ENCODE peak calls at places on chromosome 5, in nine cellular contexts. B is fibroblast of pulmonary artery, H is mesothelial cell of epicardium, Z is pancreas, P is fibroblast of mammary gland, W is ovary, F is astrocyte of the spinal cord, G is PC-3, M is nephron progenitor cell. R is an unnamed sample.

GRCh38 chr5:133977858-133978257 is 9.4 kb upstream of the C5orf15 start:
- DNase-seq in B (peak), H (no peak), Z (no peak), P (peak), W (no peak), F (peak), G (no peak), M (no peak), R (no peak)

GRCh38 chr5:150142800-150143724 is 12.6 kb downstream of the PDGFRB start:
- DNase-seq in B (peak), H (no peak), Z (peak), P (peak), W (peak), F (peak), G (peak), M (no peak), R (no peak)

GRCh38 chr5:143002459-143003327 is 232.5 kb downstream of the ARHGAP26 start:
- DNase-seq in B (peak), H (no peak), Z (no peak), P (peak), W (no peak), F (peak), G (peak), M (no peak), R (peak)

GRCh38 chr5:66440202-66440680 is 156.0 kb upstream of the MAST4 start:
- DNase-seq in B (peak), H (no peak), Z (peak), P (peak), W (no peak), F (peak), G (no peak), M (no peak), R (peak)

GRCh38 chr5:154520861-154521453 is 42.9 kb upstream of the HAND1 start:
- DNase-seq in B (peak), H (peak), Z (peak), P (no peak), W (no peak), F (no peak), G (peak), M (peak), R (peak)

GRCh38 chr5:107431998-107432397 is 238.7 kb downstream of the EFNA5 start:
- DNase-seq in B (peak), H (no peak), Z (no peak), P (peak), W (no peak), F (peak), G (peak), M (no peak), R (no peak)

GRCh38 chr5:62093981-62094380 is 212.0 kb upstream of the KIF2A start:
- DNase-seq in B (peak), H (peak), Z (peak), P (peak), W (no peak), F (peak), G (peak), M (peak), R (no peak)

GRCh38 chr5:25515525-25515924 is 870.7 kb upstream of the CDH10 start:
- DNase-seq in B (no peak), H (no peak), Z (no peak), P (no peak), W (no peak), F (no peak), G (no peak), M (no peak), R (no peak)

GRCh38 chr5:173331287-173331686 is 3.1 kb upstream of the STC2 start:
- DNase-seq in B (no peak), H (no peak), Z (no peak), P (no peak), W (no peak), F (no peak), G (no peak), M (no peak), R (no peak)

GRCh38 chr5:55904152-55904551 is 53.0 kb downstream of the IL31RA start:
- DNase-seq in B (peak), H (no peak), Z (no peak), P (peak), W (no peak), F (peak), G (no peak), M (no peak), R (no peak)

GRCh38 chr5:137635521-137635921 is 100.4 kb downstream of the KLHL3 start:
- DNase-seq in B (no peak), H (no peak), Z (no peak), P (no peak), W (no peak), F (peak), G (no peak), M (no peak), R (no peak)

GRCh38 chr5:149002053-149002452 is 60.8 kb downstream of the SH3TC2 start:
- DNase-seq in B (peak), H (peak), Z (no peak), P (peak), W (no peak), F (peak), G (peak), M (peak), R (no peak)

GRCh38 chr5:34011521-34011920 is 3.7 kb upstream of the AMACR start:
- DNase-seq in B (peak), H (no peak), Z (no peak), P (peak), W (no peak), F (no peak), G (no peak), M (no peak), R (no peak)

GRCh38 chr5:143600396-143601075 is 197.1 kb upstream of the NR3C1 start:
- DNase-seq in B (peak), H (no peak), Z (no peak), P (peak), W (no peak), F (peak), G (no peak), M (no peak), R (no peak)

GRCh38 chr5:68285857-68286611 is 70.5 kb downstream of the PIK3R1 start:
- DNase-seq in B (peak), H (no peak), Z (no peak), P (peak), W (no peak), F (peak), G (peak), M (no peak), R (no peak)

GRCh38 chr5:107997338-107997979 is 326.7 kb upstream of the EFNA5 start:
- DNase-seq in B (no peak), H (no peak), Z (no peak), P (peak), W (no peak), F (peak), G (peak), M (no peak), R (no peak)

GRCh38 chr5:87121315-87122170 is 146.1 kb upstream of the RASA1 start:
- DNase-seq in B (peak), H (no peak), Z (no peak), P (peak), W (no peak), F (peak), G (peak), M (no peak), R (peak)

GRCh38 chr5:172485511-172486202 is 31.3 kb upstream of the SH3PXD2B start:
- DNase-seq in B (no peak), H (no peak), Z (no peak), P (no peak), W (no peak), F (no peak), G (no peak), M (no peak), R (no peak)

GRCh38 chr5:117888688-117889087 is 1099.7 kb downstream of the DTWD2 start:
- DNase-seq in B (peak), H (no peak), Z (no peak), P (no peak), W (no peak), F (peak), G (no peak), M (no peak), R (peak)

GRCh38 chr5:140737486-140737885 is 37.2 kb downstream of the ZMAT2 start:
- DNase-seq in B (no peak), H (no peak), Z (no peak), P (no peak), W (no peak), F (no peak), G (no peak), M (no peak), R (no peak)

GRCh38 chr5:130875673-130876072 is 289.4 kb downstream of the HINT1 start:
- DNase-seq in B (no peak), H (no peak), Z (no peak), P (no peak), W (no peak), F (no peak), G (no peak), M (no peak), R (no peak)

GRCh38 chr5:154519375-154519774 is 41.3 kb upstream of the HAND1 start:
- DNase-seq in B (no peak), H (no peak), Z (no peak), P (peak), W (no peak), F (peak), G (peak), M (no peak), R (no peak)

GRCh38 chr5:170681013-170681433 is 102.5 kb upstream of the GABRP start:
- DNase-seq in B (peak), H (peak), Z (peak), P (peak), W (no peak), F (peak), G (peak), M (peak), R (peak)

GRCh38 chr5:1431896-1432295 is 13.3 kb downstream of the SLC6A3 start:
- DNase-seq in B (no peak), H (no peak), Z (no peak), P (no peak), W (no peak), F (no peak), G (no peak), M (no peak), R (no peak)

DNA sequence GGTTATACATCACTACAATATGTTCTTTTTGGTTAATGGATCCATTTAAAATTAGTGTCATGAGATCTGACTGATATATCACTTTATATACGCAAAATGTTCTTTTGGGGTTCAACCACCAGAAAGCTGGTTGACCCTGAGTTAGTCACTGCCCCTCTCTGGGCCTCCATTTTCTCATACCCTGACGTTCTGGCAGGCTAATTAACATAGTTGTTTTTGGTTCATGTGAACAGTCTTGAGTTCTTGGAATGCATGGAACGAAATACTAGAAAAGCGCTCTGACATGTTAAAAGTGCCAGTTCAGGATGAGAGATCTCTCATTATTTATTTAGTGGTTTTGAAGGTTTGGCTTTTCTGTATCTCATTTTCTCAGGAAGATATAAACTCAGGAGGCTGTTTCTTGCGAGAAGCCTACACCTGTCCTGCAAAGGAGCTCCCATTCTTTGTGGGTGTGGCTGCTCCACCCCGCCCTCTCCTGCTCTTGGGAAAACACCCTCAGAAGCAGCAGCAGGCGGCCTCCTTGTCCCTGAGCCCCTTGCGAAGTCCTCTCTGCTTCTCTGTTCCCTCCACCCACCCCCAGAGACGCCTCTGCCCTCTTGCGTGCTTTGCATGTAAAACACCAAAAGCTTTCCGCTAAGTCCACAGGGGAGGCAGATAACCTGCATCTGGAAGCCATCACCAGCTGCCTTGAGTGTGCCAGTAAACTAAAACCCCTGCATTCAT is 302.4 kb upstream of the PANK3 start:
- DNase-seq in B (no peak), H (no peak), Z (no peak), P (no peak), W (no peak), F (no peak), G (no peak), M (peak), R (no peak)
- TF ChIP-seq CTCF in B (no peak), H (no peak), Z (no peak), P (no peak), W (no peak), F (no peak), G (no peak), M (no peak), R (no peak)

DNA sequence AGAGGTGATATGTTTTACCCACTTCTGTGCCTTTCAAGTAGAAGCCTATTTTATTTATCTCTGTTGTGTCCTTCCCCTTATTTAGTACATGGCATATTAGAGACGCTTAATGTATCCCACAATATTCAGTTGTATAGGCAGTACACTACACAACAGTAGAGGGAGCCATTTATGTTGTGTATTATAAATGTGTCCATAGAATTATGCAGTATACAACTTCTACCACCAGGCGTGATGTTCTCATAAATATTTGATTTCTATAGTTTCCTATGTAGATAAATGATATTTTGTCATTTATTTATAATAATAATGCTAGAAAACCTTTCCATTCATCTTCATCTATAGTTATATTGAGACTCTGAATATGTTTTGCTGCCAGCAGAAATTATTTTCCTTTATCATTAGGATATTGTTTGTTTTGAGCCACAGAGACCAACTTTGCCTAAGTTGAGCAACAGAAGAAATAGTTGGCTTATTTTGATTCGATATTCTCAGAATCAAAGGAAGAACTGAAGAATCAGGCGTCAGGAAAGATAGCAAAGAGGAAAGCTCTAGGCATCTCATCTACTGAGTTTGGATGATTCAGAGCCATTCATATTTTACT is 81.7 kb downstream of the ADAMTS19 start:
- DNase-seq in B (peak), H (no peak), Z (no peak), P (peak), W (no peak), F (peak), G (peak), M (no peak), R (no peak)
- TF ChIP-seq CTCF in B (peak), H (peak), Z (no peak), P (peak), W (no peak), F (peak), G (peak), M (peak), R (no peak)

DNA sequence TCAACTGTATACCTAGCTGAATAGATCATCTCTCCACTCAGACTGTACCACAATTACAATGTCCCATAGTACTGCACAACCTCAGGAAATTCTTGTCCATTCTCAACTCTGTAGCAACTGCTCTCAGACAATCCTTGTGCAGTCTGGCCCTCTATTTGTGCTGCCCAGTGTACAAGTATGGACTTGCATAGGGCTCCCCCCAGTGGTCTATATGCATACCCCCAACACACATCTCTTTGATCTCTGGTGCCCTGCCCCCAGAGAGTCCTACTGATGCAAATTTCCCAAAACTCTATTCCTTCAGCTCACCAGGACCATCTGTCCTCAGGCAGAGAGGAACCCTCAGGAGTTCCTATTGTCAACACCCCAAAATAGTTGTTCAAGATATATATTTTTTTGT is 205.3 kb downstream of the SLCO4C1 start:
- DNase-seq in B (no peak), H (no peak), Z (no peak), P (no peak), W (no peak), F (no peak), G (peak), M (peak), R (peak)
- TF ChIP-seq CTCF in B (no peak), H (no peak), Z (no peak), P (no peak), W (no peak), F (peak), G (peak), M (peak), R (peak)

GRCh38 chr5:13217636-13218035 is 726.9 kb downstream of the DNAH5 start:
- DNase-seq in B (no peak), H (no peak), Z (no peak), P (no peak), W (no peak), F (peak), G (no peak), M (no peak), R (no peak)

GRCh38 chr5:13214182-13214581 is 730.3 kb downstream of the DNAH5 start:
- DNase-seq in B (no peak), H (no peak), Z (no peak), P (no peak), W (no peak), F (no peak), G (no peak), M (no peak), R (no peak)

GRCh38 chr5:13215806-13216205 is 728.7 kb downstream of the DNAH5 start:
- DNase-seq in B (no peak), H (no peak), Z (no peak), P (no peak), W (no peak), F (no peak), G (no peak), M (no peak), R (no peak)

GRCh38 chr5:13215370-13215769 is 729.1 kb downstream of the DNAH5 start:
- DNase-seq in B (no peak), H (no peak), Z (no peak), P (no peak), W (no peak), F (no peak), G (no peak), M (no peak), R (no peak)

DNA sequence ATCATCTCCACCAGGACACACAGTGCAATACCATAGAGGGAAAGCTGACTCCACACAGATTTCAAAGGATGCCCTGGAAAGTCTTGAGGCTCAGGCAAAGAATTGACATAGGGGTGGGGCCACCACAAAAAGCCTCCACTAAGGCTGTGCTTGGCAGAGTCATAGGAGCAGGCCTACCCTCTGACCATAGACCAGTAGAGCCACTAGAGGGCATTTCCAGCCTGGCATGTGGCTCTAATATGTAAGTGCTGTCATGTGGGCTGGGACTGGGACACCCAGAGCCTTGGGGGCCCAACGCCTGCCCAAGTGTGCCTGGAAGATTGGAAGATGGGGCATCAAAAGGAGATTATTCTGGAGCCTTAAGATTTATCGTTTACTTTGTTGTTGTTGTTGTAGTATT is 726.0 kb downstream of the DNAH5 start:
- DNase-seq in B (no peak), H (no peak), Z (no peak), P (no peak), W (no peak), F (no peak), G (peak), M (no peak), R (no peak)
- TF ChIP-seq CTCF in B (no peak), H (no peak), Z (no peak), P (no peak), W (no peak), F (peak), G (peak), M (peak), R (no peak)